ENCODE peak calls at places on chromosomes 12 and 14, in eight cellular contexts. Y, Z, F, H, D, K, Q and O are unnamed samples.

GRCh38 chr12:120500577-120500976 is 4.7 kb downstream of the DYNLL1 start:
- DNase-seq in D (no peak), K (no peak), F (no peak), Q (no peak), Y (peak; percentile 19), Z (no peak), H (no peak), O (no peak)

GRCh38 chr12:7609480-7609879 is 56.2 kb downstream of the APOBEC1 start:
- DNase-seq in D (no peak), H (no peak), Q (no peak), K (no peak), Z (no peak), F (no peak), Y (peak; percentile 3), O (no peak)

GRCh38 chr14:105249175-105250007 is 1.1 kb downstream of the BTBD6 start:
- DNase-seq in D (no peak), Z (peak; percentile 68), F (no peak), K (no peak), H (no peak), Y (peak; percentile 45), Q (no peak), O (no peak)

GRCh38 chr14:90455100-90455571 is 58.3 kb downstream of the CALM1 start:
- DNase-seq in Y (no peak), D (no peak), H (no peak), K (no peak), F (no peak), Z (no peak), Q (no peak), O (no peak)

GRCh38 chr12:123478762-123479161 is 20.8 kb downstream of the SNRNP35 start:
- DNase-seq in H (no peak), D (peak; percentile 65), Q (peak; percentile 92), Z (no peak), K (no peak), Y (peak; percentile 7), F (no peak), O (peak; percentile 72)

GRCh38 chr12:124428792-124429281 is 133.9 kb downstream of the RFLNA start:
- DNase-seq in H (no peak), D (no peak), Q (no peak), K (no peak), Y (no peak), F (no peak), Z (peak; percentile 81), O (no peak)

GRCh38 chr14:77140937-77141591 is 527 bp downstream of the ZDHHC22 start:
- DNase-seq in H (peak; percentile 72), Y (peak; percentile 40), Z (peak; percentile 94), F (no peak), D (no peak), K (no peak), Q (no peak), O (no peak)

GRCh38 chr12:83939718-83940117 is 972.9 kb downstream of the SLC6A15 start:
- DNase-seq in Q (no peak), K (no peak), Z (no peak), Y (no peak), D (no peak), F (no peak), H (no peak), O (no peak)

GRCh38 chr12:124098101-124098757 is 125.2 kb downstream of the ZNF664 start:
- DNase-seq in Q (no peak), Y (no peak), D (no peak), Z (no peak), K (no peak), F (no peak), H (no peak), O (no peak)

GRCh38 chr14:70152704-70153103 is 36.0 kb downstream of the SLC8A3 start:
- DNase-seq in D (no peak), Y (no peak), F (no peak), Z (peak; percentile 57), K (no peak), H (no peak), Q (no peak), O (no peak)

GRCh38 chr14:74955229-74955999 is at the start of gene PGF:
- DNase-seq in Q (peak; percentile 82), Z (peak; percentile 93), D (peak; percentile 81), Y (peak; percentile 51), F (peak; percentile 75), H (peak; percentile 89), K (no peak), O (peak; percentile 75)

GRCh38 chr14:67409461-67409860 is 2.5 kb downstream of the PLEK2 start:
- DNase-seq in F (no peak), Q (no peak), Z (no peak), H (no peak), D (no peak), Y (no peak), K (no peak), O (no peak)

GRCh38 chr12:63223128-63223527 is 72.1 kb upstream of the AVPR1A start:
- DNase-seq in Y (no peak), F (no peak), Q (no peak), H (no peak), Z (no peak), K (no peak), D (no peak), O (no peak)

GRCh38 chr12:104486416-104486815 is 29.7 kb downstream of the CHST11 start:
- DNase-seq in K (no peak), Z (no peak), Q (peak; percentile 57), H (no peak), F (no peak), D (no peak), Y (no peak), O (no peak)

GRCh38 chr12:4700621-4701026 is 19.6 kb upstream of the GALNT8 start:
- DNase-seq in D (peak; percentile 50), Z (no peak), H (no peak), Y (peak; percentile 92), F (no peak), K (no peak), Q (peak; percentile 72), O (peak; percentile 62)

GRCh38 chr12:121577443-121578180 is 3.2 kb downstream of the KDM2B start:
- DNase-seq in D (no peak), F (no peak), Y (no peak), Z (no peak), Q (no peak), H (no peak), K (no peak), O (no peak)

GRCh38 chr12:68016136-68016535 is 26.9 kb downstream of the IFNG-AS1 start:
- DNase-seq in F (no peak), H (no peak), Y (no peak), K (no peak), Z (no peak), D (no peak), Q (no peak), O (no peak)

GRCh38 chr12:120750806-120751205 is 25.2 kb downstream of the ACADS start:
- DNase-seq in Q (no peak), H (peak; percentile 11), K (no peak), Y (no peak), Z (no peak), D (no peak), F (no peak), O (no peak)

DNA sequence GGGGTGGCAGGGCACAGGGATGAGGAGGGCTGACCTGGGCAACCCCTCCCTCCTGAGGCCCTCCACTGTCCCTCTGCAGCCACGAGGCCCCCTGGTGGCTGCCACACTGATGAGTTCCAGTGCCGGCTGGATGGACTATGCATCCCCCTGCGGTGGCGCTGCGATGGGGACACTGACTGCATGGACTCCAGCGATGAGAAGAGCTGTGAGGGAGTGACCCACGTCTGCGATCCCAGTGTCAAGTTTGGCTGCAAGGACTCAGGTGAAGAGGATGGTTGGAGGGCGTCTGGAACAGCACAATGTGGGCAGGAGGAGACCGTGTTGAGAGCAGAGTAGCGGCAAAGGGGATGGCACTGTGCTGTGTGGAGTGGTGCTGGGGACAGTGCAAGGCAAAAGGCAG is 25.7 kb upstream of the LRP1-AS start:
- DNase-seq in Z (peak; percentile 84), Y (peak; percentile 28), Q (no peak), H (no peak), D (no peak), F (no peak), K (no peak), O (no peak)
- TF ChIP-seq CTCF in Z (peak; percentile 69), Y (peak; percentile 56), Q (peak; percentile 35), H (peak; percentile 51), D (peak; percentile 59), F (peak; percentile 53), K (peak; percentile 84), O (peak; percentile 69)

GRCh38 chr12:90036641-90037040 is 328.0 kb upstream of the ATP2B1 start:
- DNase-seq in K (no peak), Q (no peak), Z (no peak), H (no peak), F (no peak), D (no peak), Y (no peak), O (no peak)

GRCh38 chr12:90038290-90038689 is 329.7 kb upstream of the ATP2B1 start:
- DNase-seq in Q (no peak), D (no peak), F (no peak), K (no peak), H (no peak), Y (no peak), Z (no peak), O (no peak)

GRCh38 chr12:90043264-90043663 is 334.6 kb upstream of the ATP2B1 start:
- DNase-seq in D (no peak), Q (no peak), F (no peak), Y (peak; percentile 54), H (no peak), Z (no peak), K (no peak), O (no peak)

GRCh38 chr12:90037740-90038139 is 329.1 kb upstream of the ATP2B1 start:
- DNase-seq in F (no peak), H (no peak), K (no peak), Y (no peak), Z (no peak), D (no peak), Q (no peak), O (no peak)
- H3K4me1 ChIP-seq in F (no peaks in the 10 kb centered on the region), H (peaks cover 4% of the 10 kb centered on the region), K (no peaks in the 10 kb centered on the region), Y (no peaks in the 10 kb centered on the region), Z (peaks cover 18% of the 10 kb centered on the region), D (peaks cover 9% of the 10 kb centered on the region), Q (no peaks in the 10 kb centered on the region), O (no peaks in the 10 kb centered on the region)

DNA sequence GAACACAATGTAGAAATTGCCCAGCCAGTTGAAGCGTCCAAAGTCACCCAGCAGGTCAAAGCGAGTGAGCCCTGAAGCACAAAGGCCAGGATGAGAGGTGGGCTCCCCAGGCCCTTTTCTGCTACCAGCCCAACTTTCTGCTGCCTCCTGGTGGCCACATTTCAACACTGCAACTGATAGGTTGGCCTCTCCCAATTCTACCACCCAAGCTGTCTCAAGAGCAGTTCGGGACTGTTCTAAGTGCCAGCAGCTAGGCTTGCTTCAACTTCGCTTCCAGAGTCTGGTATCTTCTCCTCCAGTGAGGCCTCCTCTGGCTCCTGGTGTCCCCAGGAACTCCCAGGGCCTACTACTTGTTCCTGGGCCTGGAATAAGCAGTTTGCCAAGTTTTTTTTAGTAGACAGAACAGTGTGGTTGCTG is 3.4 kb upstream of the DHH start:
- DNase-seq in Q (peak; percentile 69), Z (peak; percentile 78), K (peak; percentile 38), F (no peak), Y (peak; percentile 64), H (peak; percentile 81), D (no peak), O (peak; percentile 25)
- TF ChIP-seq CTCF in Q (peak; percentile 69), Z (peak; percentile 79), K (peak; percentile 92), F (peak; percentile 53), Y (peak; percentile 84), H (peak; percentile 85), D (peak; percentile 78), O (peak; percentile 86)

DNA sequence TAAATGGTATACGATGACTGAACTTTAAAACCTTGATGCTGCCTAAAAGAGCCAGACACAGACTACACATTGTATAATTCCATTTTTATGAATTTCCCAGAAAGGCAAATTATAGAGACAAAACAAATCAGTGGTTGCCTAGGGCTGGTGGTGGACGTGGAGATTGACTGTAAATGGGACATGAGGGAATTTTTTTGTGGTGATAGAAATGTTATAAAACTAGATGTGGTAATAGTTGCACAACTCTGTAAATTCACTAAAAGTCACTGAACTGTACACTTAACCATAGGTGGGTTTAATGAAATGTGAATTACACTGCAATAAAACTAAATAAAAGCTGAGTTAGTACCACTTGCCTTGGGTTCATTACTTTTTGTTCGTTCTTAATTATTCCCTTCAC is 72.1 kb downstream of the PLEKHA5 start:
- DNase-seq in Q (no peak), Z (no peak), F (no peak), H (no peak), D (no peak), K (no peak), Y (peak; percentile 51), O (no peak)
- H3K4me1 ChIP-seq in Q (peaks cover 3% of the 10 kb centered on the region), Z (no peaks in the 10 kb centered on the region), F (no peaks in the 10 kb centered on the region), H (no peaks in the 10 kb centered on the region), D (peaks cover 16% of the 10 kb centered on the region), K (no peaks in the 10 kb centered on the region), Y (peaks cover 41% of the 10 kb centered on the region), O (peaks cover 78% of the 10 kb centered on the region)